ENCODE peak calls at places on chromosome 11, in four cellular contexts. One of them, this sample, is unnamed.

GRCh38 chr11:95585071-95585751 is 204.4 kb downstream of the FAM76B start:
- DNase-seq in sigmoid colon: no peak
- DNase-seq in NCI-H1105: no peak
- DNase-seq in NCI-H1092 treated with DMSO at 0.1 percent for 48 hours: no peak
- DNase-seq in this sample: no peak

GRCh38 chr11:67369275-67369674 is 4.1 kb downstream of the CLCF1 start:
- DNase-seq in NCI-H1105: no peak
- DNase-seq in sigmoid colon: no peak
- DNase-seq in NCI-H1092 treated with DMSO at 0.1 percent for 48 hours: no peak
- DNase-seq in this sample: no peak

GRCh38 chr11:92180664-92181251 is 43.9 kb upstream of the FAT3 start:
- DNase-seq in sigmoid colon: no peak
- DNase-seq in NCI-H1092 treated with DMSO at 0.1 percent for 48 hours: no peak
- DNase-seq in NCI-H1105: no peak
- DNase-seq in this sample: no peak

GRCh38 chr11:1782026-1782696 is 18.4 kb upstream of the CTSD start:
- DNase-seq in NCI-H1105: no peak
- DNase-seq in NCI-H1092 treated with DMSO at 0.1 percent for 48 hours: no peak
- DNase-seq in sigmoid colon: no peak
- DNase-seq in this sample: no peak

GRCh38 chr11:33317662-33318061 is 60.5 kb downstream of the HIPK3 start:
- DNase-seq in sigmoid colon: no peak
- DNase-seq in NCI-H1105: no peak
- DNase-seq in NCI-H1092 treated with DMSO at 0.1 percent for 48 hours: no peak
- DNase-seq in this sample: no peak

GRCh38 chr11:2674681-2675131 is 25.1 kb downstream of the KCNQ1OT1 start:
- DNase-seq in NCI-H1105: no peak
- DNase-seq in sigmoid colon: peak; percentile 75
- DNase-seq in NCI-H1092 treated with DMSO at 0.1 percent for 48 hours: no peak
- DNase-seq in this sample: no peak

GRCh38 chr11:23406131-23406819 is 546.0 kb upstream of the CCDC179 start:
- DNase-seq in NCI-H1092 treated with DMSO at 0.1 percent for 48 hours: no peak
- DNase-seq in sigmoid colon: peak; percentile 49
- DNase-seq in NCI-H1105: no peak
- DNase-seq in this sample: no peak

GRCh38 chr11:84316866-84317560 is 1030.8 kb upstream of the CCDC90B start:
- DNase-seq in sigmoid colon: no peak
- DNase-seq in NCI-H1105: no peak
- DNase-seq in NCI-H1092 treated with DMSO at 0.1 percent for 48 hours: no peak
- DNase-seq in this sample: no peak

GRCh38 chr11:101442171-101442570 is 141.6 kb downstream of the TRPC6 start:
- DNase-seq in sigmoid colon: no peak
- DNase-seq in NCI-H1092 treated with DMSO at 0.1 percent for 48 hours: no peak
- DNase-seq in NCI-H1105: no peak
- DNase-seq in this sample: no peak

GRCh38 chr11:19594326-19594725 is 118.3 kb upstream of the NAV2 start:
- DNase-seq in sigmoid colon: no peak
- DNase-seq in NCI-H1092 treated with DMSO at 0.1 percent for 48 hours: no peak
- DNase-seq in NCI-H1105: no peak
- DNase-seq in this sample: no peak

GRCh38 chr11:122137081-122137793 is 21.2 kb upstream of the BLID start:
- DNase-seq in NCI-H1092 treated with DMSO at 0.1 percent for 48 hours: no peak
- DNase-seq in NCI-H1105: no peak
- DNase-seq in sigmoid colon: no peak
- DNase-seq in this sample: no peak

GRCh38 chr11:1546536-1547466 is 25.3 kb downstream of the DUSP8 start:
- DNase-seq in NCI-H1105: peak; percentile 65
- DNase-seq in sigmoid colon: no peak
- DNase-seq in NCI-H1092 treated with DMSO at 0.1 percent for 48 hours: peak; percentile 54
- DNase-seq in this sample: peak; percentile 66

GRCh38 chr11:61149624-61150615 is 11.3 kb downstream of the VPS37C start:
- DNase-seq in NCI-H1092 treated with DMSO at 0.1 percent for 48 hours: no peak
- DNase-seq in sigmoid colon: peak; percentile 32
- DNase-seq in NCI-H1105: no peak
- DNase-seq in this sample: no peak

GRCh38 chr11:19200410-19201201 is 1.2 kb downstream of the CSRP3 start:
- DNase-seq in sigmoid colon: no peak
- DNase-seq in NCI-H1092 treated with DMSO at 0.1 percent for 48 hours: peak; percentile 4
- DNase-seq in NCI-H1105: no peak
- DNase-seq in this sample: no peak

GRCh38 chr11:125452125-125452470 is 44.0 kb downstream of the FEZ1 start:
- DNase-seq in NCI-H1092 treated with DMSO at 0.1 percent for 48 hours: no peak
- DNase-seq in NCI-H1105: no peak
- DNase-seq in sigmoid colon: peak; percentile 8
- DNase-seq in this sample: no peak

GRCh38 chr11:73271936-73272679 is at the start of gene P2RY6:
- DNase-seq in sigmoid colon: peak; percentile 70
- DNase-seq in NCI-H1105: no peak
- DNase-seq in NCI-H1092 treated with DMSO at 0.1 percent for 48 hours: no peak
- DNase-seq in this sample: no peak

GRCh38 chr11:36564376-36565032 is 3.3 kb upstream of the RAG1 start:
- DNase-seq in NCI-H1092 treated with DMSO at 0.1 percent for 48 hours: peak; percentile 40
- DNase-seq in sigmoid colon: no peak
- DNase-seq in NCI-H1105: peak; percentile 48
- DNase-seq in this sample: peak; percentile 37

GRCh38 chr11:64522036-64522435 is 69.0 kb upstream of the SLC22A12 start:
- DNase-seq in NCI-H1092 treated with DMSO at 0.1 percent for 48 hours: no peak
- DNase-seq in sigmoid colon: no peak
- DNase-seq in NCI-H1105: no peak
- DNase-seq in this sample: no peak